ENCODE peak calls at places on chromosomes 6 and 20, in nine cellular contexts. L is breast epithelium, U is kidney, S is osteoblast, V is body of pancreas, Q is astrocyte, Z is uterus, C is thoracic aorta, A is HCT116. J is an unnamed sample. For H3K9me3 and H3K4me1, the result is how much of the 10 kb centered on the place peaks cover.

GRCh38 chr6:50974319-50974718 is 155.6 kb downstream of the TFAP2B start:
- DNase-seq in L (no peak), U (no peak), S (no peak), V (no peak), Q (no peak), Z (no peak), C (no peak), A (no peak), J (no peak)

GRCh38 chr6:89067796-89068195 is 12.8 kb upstream of the PNRC1 start:
- DNase-seq in L (no peak), U (no peak), S (no peak), V (no peak), Q (no peak), Z (no peak), C (no peak), A (no peak), J (no peak)

GRCh38 chr6:140052757-140053729 is 678.6 kb upstream of the CITED2 start:
- DNase-seq in L (no peak), U (no peak), S (peak), V (no peak), Q (peak), Z (no peak), C (no peak), A (no peak), J (no peak)

GRCh38 chr6:42313038-42313437 is 95.4 kb upstream of the MRPS10 start:
- DNase-seq in L (no peak), U (peak), S (no peak), V (no peak), Q (peak), Z (no peak), C (no peak), A (no peak), J (no peak)

GRCh38 chr6:20540683-20541082 is 6.4 kb downstream of the CDKAL1 start:
- DNase-seq in L (no peak), U (no peak), S (no peak), V (no peak), Q (no peak), Z (no peak), C (no peak), A (no peak), J (no peak)

GRCh38 chr6:155523821-155524238 is 68.2 kb upstream of the NOX3 start:
- DNase-seq in L (no peak), U (no peak), S (peak), V (no peak), Q (no peak), Z (no peak), C (no peak), A (no peak), J (no peak)

GRCh38 chr6:16523550-16524379 is 237.5 kb downstream of the ATXN1 start:
- DNase-seq in L (no peak), U (no peak), S (peak), V (no peak), Q (peak), Z (no peak), C (no peak), A (no peak), J (no peak)

GRCh38 chr6:52929321-52930164 is 20.0 kb upstream of the GSTA3 start:
- DNase-seq in L (no peak), U (no peak), S (peak), V (peak), Q (peak), Z (no peak), C (no peak), A (peak), J (no peak)

GRCh38 chr6:18439581-18439980 is 52.4 kb downstream of the RNF144B start:
- DNase-seq in L (no peak), U (no peak), S (no peak), V (no peak), Q (no peak), Z (no peak), C (no peak), A (no peak), J (no peak)

GRCh38 chr20:49938173-49939163 is 2.3 kb downstream of the RNF114 start:
- DNase-seq in L (no peak), U (peak), S (peak), V (peak), Q (peak), Z (peak), C (no peak), A (no peak), J (peak)

GRCh38 chr6:144661101-144661806 is 376.1 kb downstream of the UTRN start:
- DNase-seq in L (no peak), U (no peak), S (no peak), V (no peak), Q (peak), Z (no peak), C (no peak), A (no peak), J (no peak)

GRCh38 chr20:62032606-62033368 is 32.9 kb downstream of the TAF4 start:
- DNase-seq in L (no peak), U (peak), S (peak), V (no peak), Q (no peak), Z (no peak), C (no peak), A (no peak), J (no peak)

GRCh38 chr6:43395822-43396221 is 26.4 kb upstream of the ZNF318 start:
- DNase-seq in L (no peak), U (no peak), S (no peak), V (peak), Q (no peak), Z (no peak), C (no peak), A (no peak), J (no peak)

GRCh38 chr20:59581983-59582679 is 22.2 kb upstream of the PHACTR3 start:
- DNase-seq in L (no peak), U (no peak), S (peak), V (no peak), Q (no peak), Z (no peak), C (no peak), A (no peak), J (no peak)

GRCh38 chr20:41316009-41316408 is 1.5 kb downstream of the ZHX3 start:
- DNase-seq in L (no peak), U (no peak), S (peak), V (no peak), Q (no peak), Z (no peak), C (no peak), A (no peak), J (no peak)

GRCh38 chr20:30168025-30168799 is 1089.3 kb upstream of the DEFB115 start:
- DNase-seq in L (no peak), U (peak), S (no peak), V (peak), Q (no peak), Z (peak), C (no peak), A (no peak), J (peak)

GRCh38 chr6:106860940-106861339 is 113.6 kb downstream of the CD24 start:
- DNase-seq in L (no peak), U (no peak), S (no peak), V (no peak), Q (no peak), Z (no peak), C (no peak), A (no peak), J (no peak)

GRCh38 chr20:10242166-10242565 is 23.5 kb downstream of the SNAP25 start:
- DNase-seq in L (no peak), U (no peak), S (no peak), V (no peak), Q (no peak), Z (no peak), C (no peak), A (no peak), J (no peak)

GRCh38 chr6:129476810-129477209 is 233.2 kb downstream of the ARHGAP18 start:
- DNase-seq in L (no peak), U (no peak), S (no peak), V (no peak), Q (no peak), Z (no peak), C (no peak), A (no peak), J (no peak)

GRCh38 chr6:142871910-142872331 is 73.1 kb downstream of the HIVEP2 start:
- DNase-seq in L (peak), U (no peak), S (peak), V (peak), Q (peak), Z (no peak), C (no peak), A (no peak), J (no peak)

GRCh38 chr6:17589402-17590116 is 10.5 kb upstream of the FAM8A1 start:
- DNase-seq in L (no peak), U (no peak), S (peak), V (no peak), Q (peak), Z (no peak), C (no peak), A (peak), J (peak)

GRCh38 chr6:138428943-138429616 is 25.1 kb downstream of the HEBP2 start:
- DNase-seq in L (no peak), U (no peak), S (peak), V (no peak), Q (peak), Z (no peak), C (no peak), A (peak), J (no peak)

GRCh38 chr20:19625416-19625815 is 132.6 kb upstream of the RIN2 start:
- DNase-seq in L (no peak), U (no peak), S (no peak), V (no peak), Q (no peak), Z (no peak), C (no peak), A (no peak), J (no peak)

GRCh38 chr6:111486921-111487320 is 3.9 kb upstream of the REV3L start:
- DNase-seq in L (no peak), U (no peak), S (no peak), V (no peak), Q (no peak), Z (no peak), C (no peak), A (no peak), J (no peak)

GRCh38 chr20:44309763-44310663 is 989 bp downstream of the FITM2 start:
- DNase-seq in L (no peak), U (no peak), S (peak), V (no peak), Q (peak), Z (peak), C (no peak), A (no peak), J (no peak)

GRCh38 chr6:159062564-159062945 is 17.8 kb upstream of the TAGAP start:
- DNase-seq in L (no peak), U (no peak), S (no peak), V (no peak), Q (no peak), Z (no peak), C (no peak), A (no peak), J (no peak)

GRCh38 chr6:130907687-130908086 is 80.5 kb downstream of the SMLR1 start:
- DNase-seq in L (no peak), U (no peak), S (no peak), V (no peak), Q (no peak), Z (no peak), C (no peak), A (no peak), J (no peak)

GRCh38 chr6:88490865-88491264 is 324.7 kb upstream of the CNR1 start:
- DNase-seq in L (no peak), U (no peak), S (no peak), V (no peak), Q (peak), Z (no peak), C (no peak), A (no peak), J (no peak)

GRCh38 chr6:53623497-53623896 is 42.1 kb downstream of the KLHL31 start:
- DNase-seq in L (no peak), U (no peak), S (peak), V (no peak), Q (peak), Z (no peak), C (no peak), A (no peak), J (no peak)

GRCh38 chr6:134585529-134585873 is 267.6 kb upstream of the SGK1 start:
- DNase-seq in L (no peak), U (no peak), S (no peak), V (no peak), Q (no peak), Z (no peak), C (no peak), A (no peak), J (no peak)

GRCh38 chr20:46970937-46971630 is 76.4 kb downstream of the EYA2 start:
- DNase-seq in L (no peak), U (no peak), S (peak), V (no peak), Q (peak), Z (no peak), C (no peak), A (peak), J (no peak)

GRCh38 chr20:50762435-50763201 is 31.2 kb downstream of the PARD6B start:
- DNase-seq in L (peak), U (peak), S (peak), V (peak), Q (peak), Z (peak), C (peak), A (no peak), J (peak)

DNA sequence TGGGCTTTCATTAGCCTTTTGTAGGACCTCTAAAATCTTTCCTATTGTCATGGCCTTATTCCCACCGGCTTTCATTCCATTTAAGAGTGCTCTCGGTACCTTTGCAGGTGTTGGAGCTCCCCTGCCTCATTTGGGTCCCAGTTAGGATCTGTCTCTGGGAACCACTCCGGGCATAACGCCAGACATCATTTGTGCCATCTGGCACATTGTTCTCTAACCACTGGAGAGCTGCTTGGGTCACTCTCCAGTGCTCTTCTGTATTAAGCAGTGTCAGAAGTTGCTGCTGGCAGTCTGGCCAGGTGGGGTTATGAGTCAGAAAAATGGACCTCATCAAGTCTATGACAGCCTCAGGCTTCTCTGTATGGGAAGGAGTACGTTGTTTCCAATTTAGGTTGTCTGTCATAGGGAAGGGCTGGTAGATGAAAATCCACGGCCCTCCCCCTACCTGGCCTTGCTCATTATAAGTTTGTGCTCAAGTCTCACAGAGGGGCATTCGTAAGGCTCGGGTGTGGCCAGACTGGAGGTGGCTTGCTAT is 62.9 kb upstream of the MOCS1 start:
- DNase-seq in L (no peak), U (no peak), S (no peak), V (no peak), Q (no peak), Z (no peak), C (no peak), A (no peak), J (no peak)
- H3K9me3 ChIP-seq in L (under half), U (under half), S (under half), V (under half), Q (under half), Z (under half), C (under half), A (under half), J (under half)

DNA sequence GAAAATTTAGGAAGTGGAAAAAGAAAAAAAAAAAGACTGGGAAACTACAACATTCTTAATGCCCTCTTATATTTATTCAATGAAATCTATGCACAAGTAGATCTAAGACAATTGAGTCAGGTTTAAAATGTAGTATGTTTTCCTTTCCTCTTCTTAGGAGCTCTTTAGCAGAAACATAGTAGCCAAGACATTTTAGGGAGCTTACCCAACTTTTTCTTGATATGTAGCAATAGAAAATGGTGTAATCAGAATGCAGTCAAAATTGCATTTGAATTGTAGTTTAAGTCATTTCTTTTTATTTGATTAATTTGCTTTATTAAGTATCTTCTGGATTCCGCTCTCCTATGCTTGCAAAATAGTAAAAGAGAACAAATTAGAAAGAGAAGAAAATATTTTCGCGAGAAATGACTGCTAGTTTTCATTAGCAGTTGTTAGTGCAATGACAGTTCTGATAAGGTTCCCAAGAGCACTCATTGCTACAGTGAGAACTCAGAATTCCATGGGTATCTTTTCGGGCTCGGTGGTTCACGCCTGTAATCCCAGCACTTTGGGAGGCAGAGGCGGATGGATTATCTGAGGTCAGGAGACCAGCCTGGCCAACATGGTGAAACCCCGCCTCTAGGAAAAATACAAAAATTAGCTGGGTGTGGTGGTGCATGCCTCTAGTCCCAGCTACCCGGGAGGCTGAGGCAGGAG is 52.2 kb downstream of the JARID2 start:
- DNase-seq in L (no peak), U (no peak), S (no peak), V (no peak), Q (no peak), Z (no peak), C (no peak), A (no peak), J (no peak)
- H3K4me1 ChIP-seq in L (under half), U (under half), S (under half), V (under half), Q (under half), Z (under half), C (under half), A (under half), J (under half)

GRCh38 chr20:35662541-35662940 is 2.2 kb downstream of the CPNE1 start:
- DNase-seq in L (no peak), U (no peak), S (no peak), V (no peak), Q (no peak), Z (no peak), C (no peak), A (no peak), J (no peak)
- H3K4me3 ChIP-seq in L (no peak), U (peak), S (peak), V (no peak), Q (peak), Z (peak), C (peak), A (no peak), J (peak)

GRCh38 chr6:372336-372911 is 19.1 kb upstream of the IRF4 start:
- DNase-seq in L (no peak), U (peak), S (no peak), V (no peak), Q (no peak), Z (no peak), C (no peak), A (no peak), J (no peak)
- H3K9me3 ChIP-seq in L (under half), U (under half), S (under half), V (under half), Q (under half), Z (under half), C (under half), A (under half), J (under half)

GRCh38 chr6:156794546-156794945 is 17.4 kb downstream of the ARID1B start:
- DNase-seq in L (no peak), U (no peak), S (no peak), V (no peak), Q (no peak), Z (no peak), C (no peak), A (no peak), J (no peak)
- H3K4me1 ChIP-seq in L (under half), U (under half), S (under half), V (under half), Q (under half), Z (under half), C (under half), A (under half), J (half or more)

GRCh38 chr6:149046822-149047246 is 270.7 kb upstream of the TAB2 start:
- DNase-seq in L (no peak), U (no peak), S (no peak), V (no peak), Q (peak), Z (no peak), C (no peak), A (no peak), J (no peak)

GRCh38 chr6:149045404-149045803 is 272.1 kb upstream of the TAB2 start:
- DNase-seq in L (no peak), U (no peak), S (no peak), V (no peak), Q (no peak), Z (no peak), C (no peak), A (no peak), J (no peak)

GRCh38 chr6:149043476-149044130 is 273.9 kb upstream of the TAB2 start:
- DNase-seq in L (no peak), U (no peak), S (peak), V (no peak), Q (no peak), Z (no peak), C (no peak), A (peak), J (no peak)

GRCh38 chr6:149044394-149044965 is 273.0 kb upstream of the TAB2 start:
- DNase-seq in L (no peak), U (no peak), S (no peak), V (no peak), Q (no peak), Z (no peak), C (no peak), A (no peak), J (no peak)

GRCh38 chr6:149046164-149046821 is 271.2 kb upstream of the TAB2 start:
- DNase-seq in L (no peak), U (no peak), S (no peak), V (no peak), Q (no peak), Z (no peak), C (no peak), A (no peak), J (no peak)
- H3K4me3 ChIP-seq in L (no peak), U (no peak), S (no peak), V (no peak), Q (no peak), Z (no peak), C (no peak), A (no peak), J (no peak)

DNA sequence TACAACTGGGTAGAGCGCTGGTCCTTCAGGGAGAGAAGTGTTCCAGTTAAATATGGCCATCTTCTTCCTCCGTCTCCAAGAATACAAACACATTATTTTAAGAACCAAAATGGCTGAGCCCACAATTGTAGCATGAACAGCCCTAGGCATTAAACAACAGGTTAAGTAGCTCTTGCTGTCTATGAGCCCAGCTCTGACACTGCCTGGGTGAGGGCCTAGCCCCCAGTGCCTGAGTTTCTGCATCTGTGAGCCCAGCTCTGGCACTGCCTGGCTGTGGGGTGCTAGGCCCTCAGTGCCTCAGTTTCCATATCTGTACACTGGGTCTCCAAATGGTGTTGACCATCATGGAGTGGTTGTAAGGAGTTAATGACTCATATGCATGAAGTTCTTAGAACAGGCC is 24.8 kb upstream of the DACT2 start:
- DNase-seq in L (no peak), U (no peak), S (no peak), V (no peak), Q (no peak), Z (no peak), C (no peak), A (no peak), J (no peak)
- H3K9me3 ChIP-seq in L (under half), U (under half), S (under half), V (under half), Q (under half), Z (under half), C (under half), A (under half), J (under half)

GRCh38 chr6:167285077-167285770 is 5.9 kb upstream of the UNC93A start:
- DNase-seq in L (no peak), U (no peak), S (no peak), V (no peak), Q (no peak), Z (no peak), C (no peak), A (no peak), J (no peak)
- H3K4me1 ChIP-seq in L (under half), U (under half), S (under half), V (under half), Q (under half), Z (under half), C (under half), A (under half), J (under half)